ENCODE peak calls at places on chromosomes 3 and 15, in five cellular contexts. X is body of pancreas, C is HFFc6, L is heart left ventricle, E is nephron progenitor cell. O is an unnamed sample.

GRCh38 chr3:153028336-153028735 is 133.7 kb upstream of the RAP2B start:
- DNase-seq in X (no peak), C (no peak), L (no peak), E (no peak), O (no peak)

GRCh38 chr3:58999134-58999778 is 50.6 kb downstream of the CFAP20DC start:
- DNase-seq in X (no peak), C (peak), L (no peak), E (no peak), O (no peak)

GRCh38 chr15:62809106-62809967 is 233.2 kb upstream of the TPM1 start:
- DNase-seq in X (no peak), C (peak), L (no peak), E (no peak), O (no peak)

GRCh38 chr3:67601385-67601784 is 53.0 kb downstream of the SUCLG2 start:
- DNase-seq in X (no peak), C (no peak), L (no peak), E (no peak), O (no peak)

GRCh38 chr3:24457719-24458118 is 36.9 kb downstream of the THRB start:
- DNase-seq in X (no peak), C (no peak), L (no peak), E (no peak), O (no peak)

GRCh38 chr3:150749218-150749617 is 13.8 kb downstream of the SIAH2 start:
- DNase-seq in X (no peak), C (no peak), L (no peak), E (peak), O (no peak)

GRCh38 chr3:42097166-42097946 is 6.2 kb downstream of the TRAK1 start:
- DNase-seq in X (no peak), C (peak), L (no peak), E (no peak), O (no peak)

GRCh38 chr3:36894924-36895323 is 49.9 kb downstream of the TRANK1 start:
- DNase-seq in X (no peak), C (no peak), L (no peak), E (no peak), O (no peak)

GRCh38 chr15:74541494-74542191 is 623 bp downstream of the ARID3B start:
- DNase-seq in X (peak), C (peak), L (peak), E (peak), O (peak)

GRCh38 chr3:37537914-37538691 is 323.6 kb upstream of the CTDSPL start:
- DNase-seq in X (no peak), C (no peak), L (no peak), E (no peak), O (no peak)

GRCh38 chr15:75065851-75066509 is 42.6 kb downstream of the PPCDC start:
- DNase-seq in X (no peak), C (peak), L (no peak), E (no peak), O (no peak)

DNA sequence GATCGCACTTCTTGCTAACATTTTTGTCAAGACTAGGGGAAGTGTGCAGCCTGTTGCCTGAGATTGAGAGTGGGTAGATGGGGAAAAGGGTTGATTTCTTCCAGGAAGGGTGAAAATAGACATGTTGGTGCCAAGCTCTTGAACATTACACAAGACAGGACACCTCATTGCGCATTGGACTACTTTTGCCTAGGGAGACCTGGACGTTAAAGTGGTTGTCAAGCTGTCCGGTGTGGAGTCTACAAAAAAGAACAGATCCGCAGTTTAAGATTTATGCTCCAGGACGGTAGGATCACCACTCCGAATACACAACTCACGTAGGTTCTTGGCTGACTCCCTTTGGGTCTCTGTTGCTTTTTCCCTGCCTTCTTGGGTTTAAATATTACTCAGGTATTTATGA is 56.3 kb upstream of the LRIG1 start:
- DNase-seq in X (no peak), C (no peak), L (no peak), E (no peak), O (no peak)
- TF ChIP-seq CTCF in X (no peak), C (no peak), L (no peak), E (no peak), O (no peak)

DNA sequence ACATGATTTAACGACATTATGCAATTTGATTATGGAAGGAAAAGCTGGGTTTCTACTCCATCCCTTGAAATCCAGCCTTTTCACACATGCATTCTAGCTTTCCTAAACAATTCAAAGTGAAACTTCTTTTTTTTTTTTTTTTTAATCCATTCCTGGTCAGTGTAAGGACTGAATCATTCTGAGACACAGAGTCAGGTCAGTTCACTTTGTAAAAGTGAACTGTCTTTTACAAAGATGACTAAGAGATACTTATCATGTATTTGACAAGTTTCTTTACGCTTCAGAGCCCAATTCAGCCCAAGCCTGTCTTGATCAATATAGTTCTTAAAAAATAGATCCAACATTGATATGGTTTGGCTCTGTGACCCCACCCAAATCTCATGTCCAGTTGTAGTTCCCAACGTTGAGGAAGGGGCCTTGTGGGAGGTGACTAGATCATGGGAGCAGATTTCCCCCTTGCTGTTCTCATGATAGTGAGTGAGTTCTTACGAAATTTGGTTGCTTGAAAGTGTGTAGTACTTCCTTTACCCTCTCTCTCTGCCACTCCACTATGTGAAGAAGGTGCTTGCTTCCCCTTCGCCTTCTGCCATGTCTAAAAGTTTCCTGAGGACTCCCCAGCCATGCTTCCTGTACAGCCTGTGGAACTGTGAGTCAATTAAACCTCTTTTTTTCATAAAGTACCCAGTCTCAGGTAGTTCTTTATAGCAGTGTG is 345.6 kb upstream of the THBS1 start:
- DNase-seq in X (no peak), C (peak), L (no peak), E (no peak), O (no peak)
- TF ChIP-seq CTCF in X (no peak), C (no peak), L (no peak), E (no peak), O (no peak)

GRCh38 chr3:181699171-181699903 is 12.4 kb upstream of the SOX2 start:
- DNase-seq in X (no peak), C (no peak), L (no peak), E (no peak), O (no peak)
- TF ChIP-seq CTCF in X (no peak), C (no peak), L (no peak), E (no peak), O (no peak)

GRCh38 chr3:38658886-38659285 is 9.4 kb upstream of the SCN5A start:
- DNase-seq in X (no peak), C (no peak), L (no peak), E (no peak), O (no peak)

GRCh38 chr3:38657369-38657768 is 7.9 kb upstream of the SCN5A start:
- DNase-seq in X (no peak), C (no peak), L (no peak), E (no peak), O (no peak)

DNA sequence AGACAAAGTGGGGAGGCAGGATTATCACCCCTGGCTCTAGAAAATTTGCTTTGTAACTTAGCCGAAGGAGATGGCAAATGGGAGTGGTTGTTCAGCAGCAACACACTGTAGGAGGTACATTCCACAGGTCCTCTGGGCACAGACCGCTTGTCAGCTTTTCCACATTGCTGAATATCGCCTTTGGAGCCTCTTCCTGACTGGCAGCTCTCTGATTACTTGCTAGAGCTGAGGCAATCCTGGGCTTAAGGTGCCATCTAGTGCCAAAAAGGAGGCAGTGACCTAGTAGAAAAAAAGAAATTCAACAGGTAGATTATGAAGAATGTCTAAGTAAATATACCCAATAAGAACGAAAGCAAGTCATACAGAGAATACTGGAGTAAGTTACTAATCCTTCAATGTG is 13.1 kb upstream of the SCN5A start:
- DNase-seq in X (no peak), C (peak), L (no peak), E (no peak), O (no peak)
- TF ChIP-seq CTCF in X (no peak), C (peak), L (no peak), E (peak), O (peak)

GRCh38 chr3:194720048-194720447 is 34.4 kb downstream of the FAM43A start:
- DNase-seq in X (no peak), C (no peak), L (no peak), E (no peak), O (no peak)

GRCh38 chr3:194714122-194714425 is 28.4 kb downstream of the FAM43A start:
- DNase-seq in X (no peak), C (no peak), L (no peak), E (no peak), O (no peak)

GRCh38 chr3:194715022-194715800 is 29.5 kb downstream of the FAM43A start:
- DNase-seq in X (peak), C (no peak), L (no peak), E (no peak), O (no peak)

GRCh38 chr3:194714564-194714963 is 28.9 kb downstream of the FAM43A start:
- DNase-seq in X (no peak), C (no peak), L (no peak), E (no peak), O (no peak)

DNA sequence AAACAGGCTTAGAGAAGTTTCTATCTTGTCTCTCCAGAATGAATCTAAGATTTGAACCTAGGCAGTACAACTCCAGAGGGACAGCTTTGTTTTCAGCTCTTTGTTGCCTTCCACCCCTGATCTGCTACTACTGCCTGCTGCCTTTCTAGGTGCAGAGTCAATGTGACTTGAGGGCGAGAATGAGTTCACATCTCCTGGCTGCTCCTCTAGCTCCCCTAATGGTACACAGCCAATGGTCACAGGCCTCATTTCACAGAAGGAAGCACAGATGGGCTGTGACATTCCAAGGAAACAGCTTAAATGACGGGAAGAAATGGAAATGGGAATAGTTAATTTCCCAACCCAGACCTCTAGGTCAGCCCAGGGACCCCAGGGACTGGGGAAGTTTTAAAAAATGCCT is 32.4 kb downstream of the FAM43A start:
- DNase-seq in X (no peak), C (no peak), L (no peak), E (no peak), O (no peak)
- TF ChIP-seq CTCF in X (no peak), C (no peak), L (no peak), E (no peak), O (no peak)

GRCh38 chr15:94131875-94132274 is 99.5 kb upstream of the MCTP2 start:
- DNase-seq in X (no peak), C (no peak), L (no peak), E (no peak), O (no peak)

DNA sequence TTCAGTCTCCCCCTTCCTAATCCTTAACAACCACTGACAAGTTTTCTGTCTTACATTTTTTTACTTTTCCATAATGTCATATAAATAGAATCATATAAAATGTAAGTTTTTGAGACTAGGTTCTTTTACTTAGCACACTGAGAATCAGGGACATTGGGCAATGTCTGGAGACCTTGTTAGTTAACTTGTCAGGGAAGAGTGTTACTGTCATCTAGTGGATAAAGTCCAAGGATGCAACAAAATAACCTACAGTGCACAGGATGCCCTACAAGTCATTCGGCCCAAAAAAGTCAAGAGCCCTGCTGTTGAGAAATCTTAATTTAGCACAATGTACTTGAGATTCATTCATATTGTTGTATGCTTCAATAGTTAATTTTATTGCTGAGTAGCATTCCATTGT is 95.6 kb upstream of the MCTP2 start:
- DNase-seq in X (no peak), C (no peak), L (no peak), E (no peak), O (no peak)
- TF ChIP-seq CTCF in X (no peak), C (peak), L (no peak), E (peak), O (no peak)

DNA sequence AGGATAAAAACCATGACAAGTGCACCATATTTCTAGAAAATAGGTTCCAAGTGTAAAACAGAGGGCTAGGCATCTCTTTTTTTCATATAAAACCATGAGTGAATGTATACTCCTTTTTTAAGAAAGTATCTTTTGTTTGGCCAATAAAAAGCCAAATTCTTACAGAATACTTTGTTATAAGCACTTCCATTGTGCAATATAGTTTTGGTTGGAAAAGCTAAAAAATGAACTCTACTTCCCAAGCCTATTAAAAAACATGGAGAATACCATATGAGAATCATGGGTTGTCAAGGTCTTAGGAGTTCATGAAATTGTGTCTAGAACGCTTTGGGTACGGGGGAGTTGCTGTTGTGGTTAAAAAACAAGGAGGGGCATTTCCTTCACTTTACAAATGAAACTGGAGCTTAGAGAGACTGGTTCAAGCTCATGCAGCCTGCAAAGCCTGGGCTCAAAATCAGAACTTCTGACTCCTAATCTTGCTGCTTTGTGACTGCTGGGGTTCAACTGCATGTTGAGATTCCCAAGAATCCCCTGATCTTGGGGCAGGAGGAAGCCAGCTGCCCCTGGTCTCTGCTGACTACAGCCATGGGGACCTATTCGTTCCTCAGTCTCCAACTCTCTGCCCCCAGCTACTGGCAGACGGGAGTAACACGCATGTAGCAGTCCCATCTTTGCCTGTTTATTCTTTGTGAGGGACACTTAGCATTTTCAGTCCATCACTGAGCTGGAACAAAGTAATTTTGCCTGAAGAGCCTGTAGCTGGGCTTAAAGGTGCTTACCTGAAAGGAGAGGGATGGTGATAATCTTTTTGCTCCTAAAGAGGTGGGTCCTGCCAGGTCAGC is 229.1 kb downstream of the CHST2 start:
- DNase-seq in X (no peak), C (no peak), L (no peak), E (no peak), O (no peak)
- TF ChIP-seq CTCF in X (no peak), C (no peak), L (no peak), E (no peak), O (no peak)

O was measured in glutamatergic neuron.